ENCODE peak calls at places on chromosome 10, in five cellular contexts. One of them, this sample, is unnamed. For H3K4me1, the result is how much of the 10 kb centered on the place peaks cover.

GRCh38 chr10:100566561-100566960 is 30.8 kb downstream of the HIF1AN start:
- DNase-seq in uterus: no peak
- DNase-seq in upper lobe of left lung: no peak
- DNase-seq in transverse colon: no peak
- DNase-seq in IMR-90: no peak
- DNase-seq in this sample: no peak

GRCh38 chr10:80488539-80489066 is 34.5 kb downstream of the TSPAN14 start:
- DNase-seq in uterus: no peak
- DNase-seq in upper lobe of left lung: no peak
- DNase-seq in transverse colon: no peak
- DNase-seq in IMR-90: no peak
- DNase-seq in this sample: no peak

GRCh38 chr10:80542053-80542452 is 4.4 kb downstream of the SH2D4B start:
- DNase-seq in uterus: no peak
- DNase-seq in upper lobe of left lung: no peak
- DNase-seq in transverse colon: no peak
- DNase-seq in IMR-90: peak
- DNase-seq in this sample: no peak

GRCh38 chr10:8072211-8072610 is 17.7 kb downstream of the GATA3 start:
- DNase-seq in uterus: no peak
- DNase-seq in upper lobe of left lung: no peak
- DNase-seq in transverse colon: no peak
- DNase-seq in IMR-90: no peak
- DNase-seq in this sample: no peak

GRCh38 chr10:63376560-63377304 is 89.0 kb downstream of the JMJD1C start:
- DNase-seq in uterus: no peak
- DNase-seq in upper lobe of left lung: no peak
- DNase-seq in transverse colon: no peak
- DNase-seq in IMR-90: peak
- DNase-seq in this sample: no peak

GRCh38 chr10:94631077-94631476 is 52.5 kb upstream of the CYP2C18 start:
- DNase-seq in uterus: no peak
- DNase-seq in upper lobe of left lung: no peak
- DNase-seq in transverse colon: no peak
- DNase-seq in IMR-90: no peak
- DNase-seq in this sample: no peak

GRCh38 chr10:127922675-127923366 is 15.9 kb downstream of the PTPRE start:
- DNase-seq in uterus: peak
- DNase-seq in upper lobe of left lung: peak
- DNase-seq in transverse colon: peak
- DNase-seq in IMR-90: peak
- DNase-seq in this sample: no peak

GRCh38 chr10:18082381-18082780 is 57.8 kb upstream of the CACNB2 start:
- DNase-seq in uterus: no peak
- DNase-seq in upper lobe of left lung: no peak
- DNase-seq in transverse colon: no peak
- DNase-seq in IMR-90: no peak
- DNase-seq in this sample: no peak

GRCh38 chr10:93403741-93404354 is 78.3 kb downstream of the MYOF start:
- DNase-seq in uterus: no peak
- DNase-seq in upper lobe of left lung: no peak
- DNase-seq in transverse colon: no peak
- DNase-seq in IMR-90: no peak
- DNase-seq in this sample: no peak

GRCh38 chr10:47025540-47026300 is 114.5 kb downstream of the PTPN20 start:
- DNase-seq in uterus: peak
- DNase-seq in upper lobe of left lung: peak
- DNase-seq in transverse colon: no peak
- DNase-seq in IMR-90: peak
- DNase-seq in this sample: no peak

GRCh38 chr10:36989233-36989632 is 136.2 kb upstream of the ANKRD30A start:
- DNase-seq in uterus: no peak
- DNase-seq in upper lobe of left lung: no peak
- DNase-seq in transverse colon: no peak
- DNase-seq in IMR-90: no peak
- DNase-seq in this sample: no peak

GRCh38 chr10:128001346-128001745 is 94.4 kb downstream of the PTPRE start:
- DNase-seq in uterus: no peak
- DNase-seq in upper lobe of left lung: no peak
- DNase-seq in transverse colon: no peak
- DNase-seq in IMR-90: no peak
- DNase-seq in this sample: no peak

GRCh38 chr10:62582804-62583208 is 208.6 kb downstream of the ZNF365 start:
- DNase-seq in uterus: peak
- DNase-seq in upper lobe of left lung: peak
- DNase-seq in transverse colon: peak
- DNase-seq in IMR-90: peak
- DNase-seq in this sample: no peak

GRCh38 chr10:87656431-87657072 is 3.1 kb upstream of the PAPSS2 start:
- DNase-seq in uterus: no peak
- DNase-seq in upper lobe of left lung: no peak
- DNase-seq in transverse colon: no peak
- DNase-seq in IMR-90: peak
- DNase-seq in this sample: no peak

GRCh38 chr10:62031522-62031921 is 130.0 kb downstream of the ARID5B start:
- DNase-seq in uterus: no peak
- DNase-seq in upper lobe of left lung: no peak
- DNase-seq in transverse colon: no peak
- DNase-seq in IMR-90: no peak
- DNase-seq in this sample: no peak

GRCh38 chr10:125925244-125925834 is 29.0 kb downstream of the FANK1 start:
- DNase-seq in uterus: no peak
- DNase-seq in upper lobe of left lung: no peak
- DNase-seq in transverse colon: no peak
- DNase-seq in IMR-90: no peak
- DNase-seq in this sample: no peak

GRCh38 chr10:93080350-93081046 is 6.8 kb downstream of the CYP26A1 start:
- DNase-seq in uterus: no peak
- DNase-seq in upper lobe of left lung: peak
- DNase-seq in transverse colon: peak
- DNase-seq in IMR-90: peak
- DNase-seq in this sample: no peak

GRCh38 chr10:124000792-124001201 is 92.6 kb downstream of the CHST15 start:
- DNase-seq in uterus: no peak
- DNase-seq in upper lobe of left lung: no peak
- DNase-seq in transverse colon: no peak
- DNase-seq in IMR-90: no peak
- DNase-seq in this sample: no peak

GRCh38 chr10:100897976-100898375 is 14.8 kb upstream of the SLF2 start:
- DNase-seq in uterus: no peak
- DNase-seq in upper lobe of left lung: no peak
- DNase-seq in transverse colon: no peak
- DNase-seq in IMR-90: no peak
- DNase-seq in this sample: no peak

GRCh38 chr10:93859049-93859655 is 34.6 kb upstream of the SLC35G1 start:
- DNase-seq in uterus: no peak
- DNase-seq in upper lobe of left lung: no peak
- DNase-seq in transverse colon: no peak
- DNase-seq in IMR-90: peak
- DNase-seq in this sample: no peak

GRCh38 chr10:102580230-102580629 is 64.0 kb upstream of the TRIM8 start:
- DNase-seq in uterus: no peak
- DNase-seq in upper lobe of left lung: no peak
- DNase-seq in transverse colon: no peak
- DNase-seq in IMR-90: peak
- DNase-seq in this sample: no peak

GRCh38 chr10:17316488-17317170 is 88.6 kb downstream of the VIM start:
- DNase-seq in uterus: no peak
- DNase-seq in upper lobe of left lung: no peak
- DNase-seq in transverse colon: no peak
- DNase-seq in IMR-90: no peak
- DNase-seq in this sample: no peak

GRCh38 chr10:65496541-65496940 is 1429.3 kb upstream of the LRRTM3 start:
- DNase-seq in uterus: no peak
- DNase-seq in upper lobe of left lung: no peak
- DNase-seq in transverse colon: no peak
- DNase-seq in IMR-90: no peak
- DNase-seq in this sample: no peak

GRCh38 chr10:12628964-12629766 is 279.8 kb downstream of the CAMK1D start:
- DNase-seq in uterus: no peak
- DNase-seq in upper lobe of left lung: no peak
- DNase-seq in transverse colon: peak
- DNase-seq in IMR-90: no peak
- DNase-seq in this sample: no peak

GRCh38 chr10:93198401-93199175 is 124.9 kb downstream of the CYP26A1 start:
- DNase-seq in uterus: no peak
- DNase-seq in upper lobe of left lung: no peak
- DNase-seq in transverse colon: no peak
- DNase-seq in IMR-90: peak
- DNase-seq in this sample: no peak

GRCh38 chr10:84077728-84078127 is 61.6 kb upstream of the GHITM start:
- DNase-seq in uterus: no peak
- DNase-seq in upper lobe of left lung: no peak
- DNase-seq in transverse colon: no peak
- DNase-seq in IMR-90: no peak
- DNase-seq in this sample: no peak

GRCh38 chr10:42939237-42939636 is 137.6 kb upstream of the RET start:
- DNase-seq in uterus: no peak
- DNase-seq in upper lobe of left lung: no peak
- DNase-seq in transverse colon: no peak
- DNase-seq in IMR-90: no peak
- DNase-seq in this sample: no peak

GRCh38 chr10:114026189-114027040 is 17.3 kb upstream of the ADRB1 start:
- DNase-seq in uterus: no peak
- DNase-seq in upper lobe of left lung: peak
- DNase-seq in transverse colon: no peak
- DNase-seq in IMR-90: peak
- DNase-seq in this sample: no peak

GRCh38 chr10:114024876-114025609 is 18.6 kb upstream of the ADRB1 start:
- DNase-seq in uterus: no peak
- DNase-seq in upper lobe of left lung: peak
- DNase-seq in transverse colon: no peak
- DNase-seq in IMR-90: peak
- DNase-seq in this sample: no peak

GRCh38 chr10:114027041-114027394 is 16.6 kb upstream of the ADRB1 start:
- DNase-seq in uterus: no peak
- DNase-seq in upper lobe of left lung: no peak
- DNase-seq in transverse colon: no peak
- DNase-seq in IMR-90: no peak
- DNase-seq in this sample: no peak

GRCh38 chr10:114027951-114028350 is 15.7 kb upstream of the ADRB1 start:
- DNase-seq in uterus: no peak
- DNase-seq in upper lobe of left lung: no peak
- DNase-seq in transverse colon: no peak
- DNase-seq in IMR-90: no peak
- DNase-seq in this sample: no peak

DNA sequence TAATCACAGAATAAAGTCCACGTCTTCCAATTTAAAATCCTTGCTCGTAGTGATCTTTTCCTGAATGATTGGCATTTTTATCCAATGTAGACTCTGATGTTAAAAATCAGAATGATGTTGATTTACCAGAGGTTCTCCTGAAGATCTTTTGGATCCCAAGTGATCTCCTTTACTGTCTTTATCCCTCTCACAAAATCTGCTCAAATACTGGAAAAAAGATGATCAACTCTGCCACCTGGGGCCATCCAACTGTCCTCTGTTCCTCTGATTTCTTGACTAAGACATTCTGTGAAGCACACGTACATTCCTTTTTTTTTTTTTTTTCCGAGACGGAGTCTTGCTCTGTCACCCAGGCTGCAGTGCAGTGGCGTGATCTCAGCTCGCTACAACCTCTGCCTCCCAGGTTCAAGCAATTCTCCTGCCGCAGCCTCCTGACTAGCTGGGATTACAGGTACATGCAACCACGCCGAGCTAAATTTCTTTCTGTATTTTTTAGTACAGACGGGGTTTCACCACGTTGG is 18.0 kb upstream of the ADRB1 start:
- DNase-seq in uterus: no peak
- DNase-seq in upper lobe of left lung: no peak
- DNase-seq in transverse colon: no peak
- DNase-seq in IMR-90: no peak
- DNase-seq in this sample: no peak
- H3K27ac ChIP-seq in uterus: no peak
- H3K27ac ChIP-seq in upper lobe of left lung: peak
- H3K27ac ChIP-seq in transverse colon: no peak
- H3K27ac ChIP-seq in IMR-90: no peak
- H3K27ac ChIP-seq in this sample: no peak

GRCh38 chr10:68107651-68108449 is 1.4 kb upstream of the MYPN start:
- DNase-seq in uterus: no peak
- DNase-seq in upper lobe of left lung: no peak
- DNase-seq in transverse colon: no peak
- DNase-seq in IMR-90: no peak
- DNase-seq in this sample: no peak
- H3K4me1 ChIP-seq in uterus: under half
- H3K4me1 ChIP-seq in upper lobe of left lung: under half
- H3K4me1 ChIP-seq in transverse colon: under half
- H3K4me1 ChIP-seq in IMR-90: under half
- H3K4me1 ChIP-seq in this sample: under half

GRCh38 chr10:30774281-30774680 is 144.7 kb upstream of the LYZL2 start:
- DNase-seq in uterus: no peak
- DNase-seq in upper lobe of left lung: no peak
- DNase-seq in transverse colon: no peak
- DNase-seq in IMR-90: no peak
- DNase-seq in this sample: no peak

GRCh38 chr10:30770816-30771215 is 141.3 kb upstream of the LYZL2 start:
- DNase-seq in uterus: no peak
- DNase-seq in upper lobe of left lung: no peak
- DNase-seq in transverse colon: no peak
- DNase-seq in IMR-90: no peak
- DNase-seq in this sample: no peak

GRCh38 chr10:30775779-30776591 is 146.4 kb upstream of the LYZL2 start:
- DNase-seq in uterus: no peak
- DNase-seq in upper lobe of left lung: no peak
- DNase-seq in transverse colon: peak
- DNase-seq in IMR-90: peak
- DNase-seq in this sample: no peak

GRCh38 chr10:30770229-30770628 is 140.7 kb upstream of the LYZL2 start:
- DNase-seq in uterus: no peak
- DNase-seq in upper lobe of left lung: no peak
- DNase-seq in transverse colon: no peak
- DNase-seq in IMR-90: no peak
- DNase-seq in this sample: no peak

GRCh38 chr10:30773501-30773900 is 143.9 kb upstream of the LYZL2 start:
- DNase-seq in uterus: no peak
- DNase-seq in upper lobe of left lung: no peak
- DNase-seq in transverse colon: no peak
- DNase-seq in IMR-90: no peak
- DNase-seq in this sample: no peak
- TF ChIP-seq POLR2A in uterus: no peak
- TF ChIP-seq POLR2A in upper lobe of left lung: no peak
- TF ChIP-seq POLR2A in transverse colon: no peak
- TF ChIP-seq POLR2A in IMR-90: no peak
- TF ChIP-seq POLR2A in this sample: no peak

DNA sequence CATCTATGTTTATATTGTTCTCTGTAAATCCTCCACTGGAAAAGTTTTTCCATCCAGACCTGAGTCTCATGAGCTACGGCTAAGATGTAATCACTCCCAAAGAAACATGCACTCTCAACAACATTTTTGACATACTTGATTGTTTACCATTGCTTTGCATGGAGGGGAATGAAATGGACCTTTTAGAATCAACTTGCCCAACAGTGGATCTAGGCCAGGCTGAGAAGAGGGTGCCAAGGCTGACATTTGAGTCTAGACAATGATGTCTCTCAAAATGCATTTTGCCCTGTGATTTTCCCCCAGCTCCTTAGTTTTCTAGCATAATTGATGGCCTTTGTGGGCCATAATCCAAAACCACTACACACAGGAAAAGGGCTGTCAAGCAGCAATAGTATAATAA is 297.8 kb upstream of the KLF6 start:
- DNase-seq in uterus: peak
- DNase-seq in upper lobe of left lung: no peak
- DNase-seq in transverse colon: no peak
- DNase-seq in IMR-90: no peak
- DNase-seq in this sample: no peak
- H3K27ac ChIP-seq in uterus: peak
- H3K27ac ChIP-seq in upper lobe of left lung: no peak
- H3K27ac ChIP-seq in transverse colon: peak
- H3K27ac ChIP-seq in IMR-90: no peak
- H3K27ac ChIP-seq in this sample: peak